ENCODE peak calls at places on chromosomes 7 and 10, in four cellular contexts. P is cardiac muscle cell; D is brain microvascular endothelial cell; Y is CD4-positive, alpha-beta memory T cell. S is an unnamed sample.

GRCh38 chr7:100167912-100168323 is 499 bp downstream of the GAL3ST4 start:
- DNase-seq in P (peak), D (no peak), Y (no peak), S (no peak)

GRCh38 chr7:80393786-80394185 is 118.1 kb downstream of the GNAT3 start:
- DNase-seq in P (no peak), D (no peak), Y (no peak), S (no peak)

GRCh38 chr10:3701490-3701889 is 83.5 kb downstream of the KLF6 start:
- DNase-seq in P (no peak), D (no peak), Y (no peak), S (no peak)

GRCh38 chr10:123102673-123103072 is 33.1 kb upstream of the HMX3 start:
- DNase-seq in P (no peak), D (no peak), Y (no peak), S (no peak)

GRCh38 chr10:104734408-104734807 is 93.3 kb downstream of the SORCS3 start:
- DNase-seq in P (no peak), D (no peak), Y (no peak), S (peak)

GRCh38 chr10:125064681-125065492 is 95.5 kb downstream of the CTBP2 start:
- DNase-seq in P (peak), D (no peak), Y (no peak), S (no peak)

GRCh38 chr7:94087664-94088352 is 83.7 kb upstream of the BET1 start:
- DNase-seq in P (peak), D (peak), Y (peak), S (no peak)

GRCh38 chr7:1246170-1246870 is 13.6 kb downstream of the UNCX start:
- DNase-seq in P (no peak), D (no peak), Y (no peak), S (no peak)

GRCh38 chr7:146116452-146117219 is at the start of gene CNTNAP2:
- DNase-seq in P (peak), D (peak), Y (no peak), S (no peak)

GRCh38 chr10:104202231-104202630 is 29.9 kb downstream of the CFAP43 start:
- DNase-seq in P (no peak), D (no peak), Y (no peak), S (no peak)

GRCh38 chr7:44555350-44555749 is 14.2 kb upstream of the NPC1L1 start:
- DNase-seq in P (no peak), D (no peak), Y (no peak), S (no peak)

GRCh38 chr7:140314571-140315480 is 83.5 kb downstream of the SLC37A3 start:
- DNase-seq in P (no peak), D (peak), Y (no peak), S (no peak)

GRCh38 chr7:69839782-69840181 is 241.5 kb downstream of the AUTS2 start:
- DNase-seq in P (no peak), D (no peak), Y (no peak), S (peak)

GRCh38 chr7:39623312-39624201 is at the start of gene RALA:
- DNase-seq in P (peak), D (peak), Y (peak), S (peak)

GRCh38 chr10:26172126-26172525 is 44.4 kb upstream of the GAD2 start:
- DNase-seq in P (no peak), D (no peak), Y (no peak), S (no peak)

GRCh38 chr10:103757531-103758293 is 97.7 kb downstream of the SH3PXD2A start:
- DNase-seq in P (peak), D (peak), Y (peak), S (no peak)

GRCh38 chr10:3780766-3781457 is 4.1 kb downstream of the KLF6 start:
- DNase-seq in P (peak), D (no peak), Y (peak), S (no peak)

GRCh38 chr10:129323877-129324276 is 143.2 kb upstream of the MGMT start:
- DNase-seq in P (no peak), D (no peak), Y (no peak), S (no peak)

GRCh38 chr10:122557516-122557915 is 3.0 kb upstream of the DMBT1 start:
- DNase-seq in P (peak), D (no peak), Y (no peak), S (no peak)

GRCh38 chr10:97433430-97434001 is 7.5 kb downstream of the PGAM1 start:
- DNase-seq in P (no peak), D (no peak), Y (no peak), S (no peak)

GRCh38 chr7:55134786-55135185 is 116.0 kb downstream of the EGFR start:
- DNase-seq in P (no peak), D (no peak), Y (no peak), S (no peak)

GRCh38 chr10:130989670-130990247 is 321.8 kb downstream of the TCERG1L start:
- DNase-seq in P (no peak), D (no peak), Y (no peak), S (peak)

GRCh38 chr7:151889406-151890354 is 12.8 kb upstream of the PRKAG2 start:
- DNase-seq in P (no peak), D (no peak), Y (no peak), S (no peak)

GRCh38 chr10:132533571-132534260 is 3.9 kb upstream of the INPP5A start:
- DNase-seq in P (no peak), D (no peak), Y (no peak), S (no peak)

GRCh38 chr7:25656581-25657026 is 428.3 kb upstream of the NPVF start:
- DNase-seq in P (peak), D (no peak), Y (no peak), S (no peak)

GRCh38 chr7:121531175-121532070 is 135.3 kb upstream of the FAM3C start:
- DNase-seq in P (no peak), D (peak), Y (no peak), S (no peak)
- H3K27ac ChIP-seq in P (no peak), D (peak), Y (no peak), S (no peak)

DNA sequence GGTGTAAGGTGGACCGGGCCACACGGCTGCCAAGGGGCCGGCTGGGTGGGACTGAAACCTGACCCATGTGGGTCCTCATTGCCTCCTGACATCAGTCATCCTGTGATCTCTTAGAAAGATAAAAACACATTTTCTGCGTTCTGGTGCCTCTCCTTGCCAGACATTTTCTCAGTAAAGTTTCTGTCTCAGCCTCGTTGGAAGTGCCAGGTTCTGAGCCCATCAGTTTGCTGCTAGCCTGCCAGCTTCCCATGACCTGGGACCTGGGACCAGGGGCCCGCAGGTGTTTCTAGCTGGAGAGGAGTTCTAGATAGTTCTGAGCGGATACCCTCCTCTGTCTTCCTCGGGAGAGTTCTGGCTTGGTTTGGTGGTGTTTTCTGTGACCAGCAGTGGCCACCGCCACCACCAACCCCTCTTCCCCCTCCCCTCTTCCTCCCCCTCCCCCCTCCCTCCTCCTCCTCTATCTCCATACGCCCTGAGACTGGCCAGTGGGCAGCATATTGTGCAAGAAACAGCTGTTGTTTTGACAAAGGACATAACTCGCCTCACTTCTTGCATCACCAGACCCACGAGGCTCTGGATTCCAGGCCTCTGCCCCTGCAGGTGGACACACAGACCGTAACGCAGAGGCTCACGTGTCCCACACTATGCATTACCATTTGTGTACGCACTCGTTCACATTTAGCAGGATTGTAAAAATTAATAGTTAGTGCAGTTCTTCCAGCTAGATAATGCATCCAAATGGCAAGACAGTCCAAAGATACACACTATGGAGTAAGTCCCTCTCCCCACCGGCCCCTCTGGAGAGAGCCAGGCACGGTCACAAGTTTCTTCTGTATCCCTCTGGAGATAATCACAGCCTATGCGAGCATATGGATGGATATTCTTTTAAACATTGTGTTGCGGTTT is 94.6 kb downstream of the CUX1 start:
- DNase-seq in P (peak), D (no peak), Y (no peak), S (no peak)
- H3K27ac ChIP-seq in P (peak), D (no peak), Y (no peak), S (peak)

GRCh38 chr7:128034830-128035229 is 3.6 kb upstream of the LRRC4 start:
- DNase-seq in P (no peak), D (no peak), Y (no peak), S (no peak)
- H3K27ac ChIP-seq in P (no peak), D (no peak), Y (no peak), S (no peak)

GRCh38 chr10:86419101-86419500 is 52.5 kb upstream of the GRID1 start:
- DNase-seq in P (no peak), D (no peak), Y (no peak), S (no peak)

GRCh38 chr10:86411852-86412550 is 45.4 kb upstream of the GRID1 start:
- DNase-seq in P (no peak), D (no peak), Y (no peak), S (no peak)

GRCh38 chr10:86415099-86415498 is 48.5 kb upstream of the GRID1 start:
- DNase-seq in P (no peak), D (no peak), Y (no peak), S (no peak)

GRCh38 chr10:86413046-86413728 is 46.6 kb upstream of the GRID1 start:
- DNase-seq in P (peak), D (peak), Y (peak), S (no peak)

DNA sequence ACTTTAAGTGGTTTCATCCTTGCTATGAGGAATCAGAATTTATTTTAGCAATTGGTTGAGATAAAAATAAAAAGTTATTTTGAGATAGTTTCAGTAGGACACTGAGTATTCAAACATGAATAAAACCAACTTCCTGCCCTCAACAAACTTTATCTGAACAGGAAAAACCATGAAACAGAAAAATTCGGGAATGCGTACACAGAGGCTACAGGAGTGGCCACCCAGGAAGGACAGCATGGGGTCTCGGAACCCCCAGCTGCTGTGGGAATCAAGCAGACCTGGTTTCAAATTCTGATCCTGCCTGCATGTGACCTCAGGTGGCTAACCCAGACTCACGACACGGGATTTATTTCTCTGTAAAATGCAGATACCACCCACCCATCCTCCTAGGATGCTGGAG is 49.0 kb upstream of the GRID1 start:
- DNase-seq in P (no peak), D (no peak), Y (no peak), S (no peak)
- H3K27ac ChIP-seq in P (no peak), D (no peak), Y (no peak), S (no peak)

GRCh38 chr7:22598318-22598717 is 98.3 kb upstream of the STEAP1B start:
- DNase-seq in P (no peak), D (no peak), Y (no peak), S (no peak)

GRCh38 chr7:22601028-22601795 is 101.2 kb upstream of the STEAP1B start:
- DNase-seq in P (peak), D (no peak), Y (no peak), S (no peak)

GRCh38 chr7:22597845-22598244 is 97.9 kb upstream of the STEAP1B start:
- DNase-seq in P (peak), D (peak), Y (no peak), S (no peak)

GRCh38 chr7:22604246-22604645 is 104.3 kb upstream of the STEAP1B start:
- DNase-seq in P (no peak), D (peak), Y (no peak), S (no peak)

DNA sequence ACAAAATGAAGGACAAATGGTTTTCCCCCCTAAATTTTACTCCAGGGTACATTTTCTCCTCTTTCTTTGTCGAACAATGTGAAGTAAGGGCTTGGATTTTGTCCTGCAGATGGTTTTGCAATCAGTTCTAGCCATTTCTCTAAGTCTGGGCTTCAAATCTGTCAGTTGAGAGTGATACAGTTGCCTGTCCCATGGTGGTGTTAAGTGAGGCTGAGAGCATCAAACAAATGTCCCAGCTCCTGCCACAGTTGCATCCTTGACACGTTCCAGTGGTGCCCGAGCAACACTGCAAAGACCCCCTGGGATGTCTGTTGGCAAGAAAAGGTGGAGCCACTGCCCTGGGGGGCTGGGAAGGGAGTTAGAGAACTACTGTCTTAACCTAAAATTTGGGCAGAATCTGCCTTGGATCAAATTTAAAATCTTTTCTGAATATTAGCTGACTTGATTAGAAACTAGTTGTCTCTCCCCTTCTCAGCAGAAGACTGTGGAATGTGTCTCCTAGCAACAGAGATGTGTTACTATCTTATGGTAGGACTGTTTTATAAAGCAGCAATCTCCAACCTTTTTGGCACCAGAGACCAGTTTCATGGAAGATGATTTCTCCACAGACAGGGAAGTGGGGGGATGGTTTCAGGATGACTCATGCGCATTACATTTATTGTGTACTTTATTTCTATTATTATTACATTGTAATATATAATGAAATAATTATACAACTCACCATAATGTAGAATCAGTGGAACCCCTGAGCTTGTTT is 102.0 kb upstream of the STEAP1B start:
- DNase-seq in P (peak), D (peak), Y (no peak), S (no peak)
- H3K27ac ChIP-seq in P (no peak), D (peak), Y (no peak), S (peak)

DNA sequence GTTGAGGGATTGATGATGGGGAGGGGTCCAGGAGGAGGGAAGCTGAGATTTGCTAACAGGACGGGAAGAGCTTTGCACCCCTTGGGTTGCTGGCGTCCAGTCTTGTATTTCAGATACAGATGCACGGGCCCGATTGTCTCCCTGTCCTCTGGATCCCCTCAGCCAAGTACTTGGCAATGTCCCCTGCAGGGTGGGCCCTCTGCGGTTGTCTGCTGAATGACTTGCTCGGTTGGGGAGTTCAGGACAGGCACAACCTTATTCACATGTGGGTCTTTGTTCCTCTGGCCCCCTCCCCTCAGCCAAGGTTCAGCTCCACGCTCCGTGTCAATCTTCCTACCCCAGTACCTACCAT is 7.0 kb downstream of the CPA5 start:
- DNase-seq in P (no peak), D (no peak), Y (no peak), S (no peak)
- H3K27ac ChIP-seq in P (peak), D (no peak), Y (no peak), S (peak)

GRCh38 chr7:84058311-84059076 is 136.1 kb downstream of the SEMA3A start:
- DNase-seq in P (no peak), D (peak), Y (no peak), S (no peak)
- H3K27ac ChIP-seq in P (no peak), D (peak), Y (no peak), S (no peak)

GRCh38 chr10:112791447-112791846 is 158.6 kb upstream of the TCF7L2 start:
- DNase-seq in P (no peak), D (no peak), Y (no peak), S (peak)

GRCh38 chr10:112795067-112795466 is 155.0 kb upstream of the TCF7L2 start:
- DNase-seq in P (no peak), D (no peak), Y (no peak), S (no peak)

GRCh38 chr10:112792487-112793196 is 157.4 kb upstream of the TCF7L2 start:
- DNase-seq in P (peak), D (no peak), Y (no peak), S (no peak)

GRCh38 chr10:112794201-112794600 is 155.8 kb upstream of the TCF7L2 start:
- DNase-seq in P (no peak), D (no peak), Y (no peak), S (no peak)

GRCh38 chr10:112793197-112793921 is 156.7 kb upstream of the TCF7L2 start:
- DNase-seq in P (no peak), D (no peak), Y (no peak), S (no peak)
- H3K27ac ChIP-seq in P (peak), D (no peak), Y (no peak), S (peak)